ENCODE peak calls at places on chromosome 4, in six cellular contexts. B is NCI-H774; M is stimulated activated CD8-positive, alpha-beta memory T cell treated with anti-CD3 and anti-CD28 coated beads, Interleukin-4, amount 100 ng/mL, for 48 hours; Z is memory B cell; X is stimulated activated naive B cell treated with anti-CD40 and anti-IgM and Interleukin-4, amounts not matched to agents 10 μg/mL and 1 μg/mL and 100 μg/mL, for 72 hours; E is stimulated activated CD4-positive, alpha-beta T cell treated with anti-CD3 and anti-CD28 coated beads, Interleukin-4, amount 100 ng/mL, for 4 hours. P is an unnamed sample.

GRCh38 chr4:75629239-75629638 is 1.1 kb downstream of the CDKL2 start:
- DNase-seq in X (no peak), B (no peak), M (no peak), E (no peak), Z (no peak), P (no peak)

GRCh38 chr4:94577136-94577535 is 125.4 kb downstream of the PDLIM5 start:
- DNase-seq in X (no peak), B (peak), M (no peak), E (no peak), Z (no peak), P (peak)

GRCh38 chr4:87901426-87901825 is 68.7 kb downstream of the MEPE start:
- DNase-seq in E (no peak), X (no peak), Z (no peak), B (no peak), M (no peak), P (no peak)

GRCh38 chr4:77347341-77347740 is 190.3 kb downstream of the CCNG2 start:
- DNase-seq in B (no peak), M (no peak), X (no peak), E (no peak), Z (no peak), P (no peak)

GRCh38 chr4:89277412-89277811 is 30.2 kb downstream of the GPRIN3 start:
- DNase-seq in Z (no peak), B (no peak), M (no peak), X (no peak), E (no peak), P (no peak)

GRCh38 chr4:144296941-144297340 is 156.4 kb upstream of the GYPA start:
- DNase-seq in B (no peak), Z (no peak), M (no peak), X (no peak), E (no peak), P (no peak)

GRCh38 chr4:53629296-53629695 is 38.0 kb upstream of the LNX1 start:
- DNase-seq in E (no peak), M (no peak), B (no peak), Z (no peak), X (no peak), P (no peak)

GRCh38 chr4:48194986-48195773 is 61.1 kb upstream of the TXK start:
- DNase-seq in Z (no peak), E (no peak), M (no peak), B (peak), X (no peak), P (peak)